ENCODE peak calls at places on chromosomes 3 and 15, in seven cellular contexts. A is fibroblast of the aortic adventitia, L is RWPE1, X is IMR-90, E is AG04450, Y is A549, V is BJ. O is an unnamed sample.

GRCh38 chr3:8554725-8555621 is 53.4 kb downstream of the LMCD1 start:
- DNase-seq in E (peak), Y (no peak), A (peak), X (peak), L (no peak), V (peak), O (peak)

GRCh38 chr3:100737334-100737733 is 28.0 kb downstream of the TFG start:
- DNase-seq in E (no peak), A (peak), V (no peak), X (peak), Y (peak), L (peak), O (peak)

GRCh38 chr15:55530861-55531313 is 22.9 kb upstream of the DNAAF4 start:
- DNase-seq in A (peak), X (peak), E (peak), L (no peak), Y (peak), V (peak), O (peak)

GRCh38 chr3:162366382-162366781 is 869.8 kb downstream of the OTOL1 start:
- DNase-seq in Y (no peak), A (no peak), E (no peak), V (no peak), L (no peak), X (no peak), O (no peak)

GRCh38 chr3:162428192-162428591 is 931.6 kb downstream of the OTOL1 start:
- DNase-seq in X (no peak), Y (no peak), E (no peak), V (no peak), A (no peak), L (no peak), O (no peak)

GRCh38 chr15:23857028-23857641 is 170.0 kb upstream of the NDN start:
- DNase-seq in A (no peak), Y (peak), V (no peak), E (no peak), X (peak), L (peak), O (no peak)

GRCh38 chr3:154132777-154133375 is 11.7 kb downstream of the ARHGEF26 start:
- DNase-seq in V (no peak), X (peak), E (no peak), A (peak), L (no peak), Y (no peak), O (no peak)

GRCh38 chr3:147089286-147089685 is 317.1 kb downstream of the ZIC4 start:
- DNase-seq in V (no peak), E (no peak), A (no peak), L (no peak), X (no peak), Y (no peak), O (no peak)

GRCh38 chr3:55413236-55413635 is 73.9 kb downstream of the WNT5A start:
- DNase-seq in Y (no peak), V (no peak), A (no peak), X (no peak), E (no peak), L (no peak), O (no peak)

GRCh38 chr3:99928758-99929408 is 111.2 kb downstream of the CMSS1 start:
- DNase-seq in Y (no peak), E (no peak), V (no peak), A (no peak), X (no peak), L (no peak), O (no peak)

DNA sequence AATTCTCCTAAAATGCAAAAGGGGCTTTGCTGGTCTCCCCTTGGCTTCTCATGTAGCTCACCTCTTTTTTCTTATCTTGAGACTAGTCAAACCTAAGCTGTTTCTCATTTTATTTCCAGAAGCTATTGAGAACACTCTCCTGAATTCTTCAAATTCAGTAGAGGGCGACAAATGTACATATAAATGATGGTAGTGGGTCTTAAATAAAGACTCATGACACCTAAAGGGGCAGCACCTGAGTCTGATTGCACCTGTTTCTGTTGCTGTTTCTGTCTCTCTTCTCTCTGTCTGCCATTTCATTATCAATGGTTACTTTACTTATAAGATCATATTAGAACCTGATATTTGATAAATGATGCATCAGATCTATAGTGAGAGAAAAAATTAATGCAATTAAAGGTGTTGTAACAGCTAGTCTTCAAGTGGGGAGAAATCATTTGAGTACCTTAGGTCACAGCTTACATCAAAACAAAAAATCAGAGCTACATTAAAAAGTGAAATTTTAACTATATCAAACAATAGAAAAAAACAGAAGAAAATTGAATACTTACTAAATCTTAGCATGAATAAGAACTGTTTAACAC is 7.0 kb downstream of the ADIPOQ start:
- DNase-seq in Y (peak), L (peak), X (peak), A (peak), V (peak), E (no peak), O (no peak)
- TF ChIP-seq CTCF in Y (peak), L (peak), X (peak), A (peak), V (peak), E (peak), O (peak)

GRCh38 chr3:11651900-11652299 is 8.2 kb upstream of the VGLL4 start:
- DNase-seq in A (peak), L (peak), X (peak), V (no peak), Y (no peak), E (no peak), O (peak)
- TF ChIP-seq CTCF in A (peak), L (peak), X (peak), V (peak), Y (peak), E (peak), O (peak)

GRCh38 chr15:24878153-24878552 is 76.6 kb upstream of the SNRPN start:
- DNase-seq in V (no peak), E (no peak), L (no peak), A (peak), Y (no peak), X (peak), O (no peak)

GRCh38 chr15:24880663-24881062 is 74.1 kb upstream of the SNRPN start:
- DNase-seq in X (no peak), V (no peak), L (no peak), Y (no peak), A (no peak), E (no peak), O (no peak)

GRCh38 chr15:24877174-24877573 is 77.6 kb upstream of the SNRPN start:
- DNase-seq in X (peak), A (no peak), L (no peak), E (no peak), Y (no peak), V (no peak), O (no peak)

GRCh38 chr15:24879492-24879891 is 75.3 kb upstream of the SNRPN start:
- DNase-seq in Y (no peak), V (no peak), E (no peak), L (no peak), X (no peak), A (no peak), O (no peak)
- TF ChIP-seq CTCF in Y (no peak), V (no peak), E (no peak), L (no peak), X (no peak), A (no peak), O (no peak)

GRCh38 chr3:47342812-47343211 is 38.0 kb upstream of the PTPN23 start:
- DNase-seq in V (no peak), E (no peak), A (no peak), X (no peak), L (no peak), Y (no peak), O (no peak)

GRCh38 chr3:47340866-47341265 is 40.0 kb upstream of the PTPN23 start:
- DNase-seq in L (no peak), X (no peak), A (no peak), E (no peak), V (no peak), Y (no peak), O (no peak)

GRCh38 chr3:47343471-47343971 is 37.3 kb upstream of the PTPN23 start:
- DNase-seq in A (no peak), Y (no peak), X (no peak), E (no peak), V (no peak), L (no peak), O (no peak)

GRCh38 chr3:47339951-47340350 is 40.9 kb upstream of the PTPN23 start:
- DNase-seq in V (no peak), A (no peak), L (no peak), E (no peak), X (no peak), Y (no peak), O (no peak)

DNA sequence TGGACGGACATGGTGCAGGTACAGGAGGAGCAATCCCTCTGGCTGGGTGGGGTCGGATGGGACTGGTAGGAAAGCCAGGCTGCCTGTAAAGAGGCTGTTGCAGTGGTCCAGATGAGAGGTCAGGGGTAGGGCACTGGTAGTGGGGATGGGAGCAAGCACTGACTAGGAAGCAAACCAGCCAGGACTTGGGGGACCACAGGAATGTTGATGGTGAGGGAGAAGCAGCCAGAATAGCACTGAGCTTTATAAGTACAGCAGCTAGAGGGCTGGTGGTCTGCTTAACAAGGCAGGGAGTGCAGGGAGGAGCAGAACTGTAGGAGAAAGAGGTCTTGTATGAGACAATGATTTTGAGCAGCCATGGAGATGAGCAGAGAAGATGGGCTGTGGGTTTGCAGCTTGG is 38.7 kb upstream of the PTPN23 start:
- DNase-seq in Y (no peak), A (no peak), V (no peak), E (no peak), L (no peak), X (no peak), O (no peak)
- TF ChIP-seq CTCF in Y (no peak), A (no peak), V (no peak), E (no peak), L (no peak), X (no peak), O (no peak)

DNA sequence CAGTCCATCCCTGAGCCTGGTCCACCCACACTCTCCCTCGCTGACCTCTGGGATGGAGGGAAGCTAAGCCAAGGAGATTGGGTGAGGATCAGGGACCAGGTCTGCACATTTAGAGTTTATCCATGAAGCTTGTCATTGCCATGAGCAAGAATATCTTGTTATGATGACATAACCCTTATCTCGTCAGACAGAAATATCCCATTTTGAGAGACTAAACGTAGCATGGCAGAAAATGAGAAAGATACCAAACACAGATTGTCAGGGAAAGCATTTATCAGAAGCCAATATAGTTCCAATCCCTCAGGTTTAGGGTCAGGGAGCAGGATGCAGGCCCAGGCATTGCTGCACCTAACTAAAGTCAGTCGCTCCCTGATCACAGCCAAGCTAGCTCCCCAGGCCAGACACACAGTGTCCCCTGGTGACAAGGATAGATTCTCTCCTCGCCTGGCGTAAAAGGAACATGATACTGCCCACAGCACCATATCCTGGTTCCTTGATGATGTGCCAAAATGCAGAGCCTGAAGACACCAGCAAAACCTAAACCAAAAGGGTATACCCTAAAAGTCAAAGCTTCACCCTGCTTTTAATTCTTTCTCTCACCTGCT is 66.9 kb downstream of the DCLK3 start:
- DNase-seq in X (no peak), A (no peak), V (no peak), L (no peak), E (no peak), Y (peak), O (no peak)
- TF ChIP-seq CTCF in X (peak), A (no peak), V (no peak), L (no peak), E (no peak), Y (peak), O (no peak)

GRCh38 chr15:45573961-45574629 is 13.1 kb upstream of the BLOC1S6 start:
- DNase-seq in Y (peak), L (no peak), E (no peak), A (peak), V (no peak), X (no peak), O (no peak)
- TF ChIP-seq CTCF in Y (peak), L (no peak), E (peak), A (peak), V (peak), X (peak), O (peak)

GRCh38 chr3:49460188-49460885 is 9.7 kb upstream of the DAG1 start:
- DNase-seq in E (no peak), A (no peak), X (no peak), V (no peak), L (no peak), Y (no peak), O (no peak)

GRCh38 chr3:49454898-49455681 is 15.0 kb upstream of the DAG1 start:
- DNase-seq in L (no peak), V (no peak), A (no peak), E (no peak), X (no peak), Y (no peak), O (no peak)

GRCh38 chr3:49453621-49454315 is 16.3 kb upstream of the DAG1 start:
- DNase-seq in Y (no peak), X (no peak), V (no peak), E (no peak), L (no peak), A (no peak), O (no peak)

GRCh38 chr3:49456417-49456816 is 13.7 kb upstream of the DAG1 start:
- DNase-seq in A (peak), L (no peak), V (no peak), E (no peak), Y (no peak), X (peak), O (peak)

DNA sequence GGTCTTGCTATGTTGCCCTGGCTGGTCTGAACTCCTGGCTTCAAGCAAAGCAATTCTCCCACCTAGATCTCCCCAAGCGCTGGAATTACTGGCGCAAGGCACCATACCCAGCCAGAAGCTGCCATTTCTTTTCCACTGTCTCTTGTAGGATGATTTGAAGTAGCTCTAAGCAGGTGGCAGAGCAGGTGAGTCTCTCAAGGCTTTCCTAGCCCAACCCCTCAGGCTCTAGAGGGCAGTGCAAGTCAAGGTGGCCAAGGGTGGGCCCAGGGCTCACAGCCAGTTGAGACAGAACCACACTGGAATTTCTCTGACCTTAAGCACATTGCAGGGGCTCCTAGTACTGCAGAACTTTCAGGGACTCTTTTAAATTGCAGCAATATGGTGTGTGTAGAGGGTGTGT is 15.6 kb upstream of the DAG1 start:
- DNase-seq in L (no peak), X (no peak), E (no peak), Y (peak), V (no peak), A (no peak), O (no peak)
- TF ChIP-seq CTCF in L (no peak), X (no peak), E (no peak), Y (peak), V (peak), A (peak), O (peak)